ENCODE peak calls at places on chromosomes 7 and 10, in five cellular contexts. M is H1, W is fibroblast of lung, C is HCT116, V is neural progenitor cell. S is an unnamed sample.

GRCh38 chr7:93092757-93093370 is 24.9 kb downstream of the SAMD9 start:
- DNase-seq in M (no peak), W (peak; percentile 68), C (peak; percentile 21), V (peak; percentile 53), S (no peak)

GRCh38 chr10:124650820-124651401 is 93.3 kb downstream of the FAM53B start:
- DNase-seq in M (no peak), W (no peak), C (no peak), V (no peak), S (peak; percentile 83)

GRCh38 chr10:103510791-103511757 is 17.6 kb downstream of the NEURL1 start:
- DNase-seq in M (no peak), W (no peak), C (no peak), V (no peak), S (no peak)

GRCh38 chr10:102615361-102615760 is 28.9 kb upstream of the TRIM8 start:
- DNase-seq in M (peak; percentile 86), W (no peak), C (no peak), V (peak; percentile 64), S (peak; percentile 36)

GRCh38 chr7:101846006-101846405 is 28.6 kb downstream of the CUX1 start:
- DNase-seq in M (no peak), W (no peak), C (no peak), V (no peak), S (no peak)

GRCh38 chr10:63603709-63604445 is 82.7 kb downstream of the REEP3 start:
- DNase-seq in M (no peak), W (peak; percentile 84), C (no peak), V (no peak), S (no peak)

GRCh38 chr7:7795736-7796135 is 77.3 kb upstream of the RPA3 start:
- DNase-seq in M (no peak), W (peak; percentile 60), C (peak; percentile 23), V (no peak), S (no peak)

GRCh38 chr7:118054529-118054928 is 129.4 kb upstream of the LSM8 start:
- DNase-seq in M (no peak), W (no peak), C (no peak), V (no peak), S (no peak)

GRCh38 chr10:68153473-68154210 is 44.4 kb downstream of the MYPN start:
- DNase-seq in M (peak; percentile 50), W (peak; percentile 98), C (peak; percentile 90), V (no peak), S (no peak)

GRCh38 chr10:92813979-92814378 is 34.3 kb upstream of the EXOC6 start:
- DNase-seq in M (peak; percentile 14), W (no peak), C (no peak), V (no peak), S (no peak)

DNA sequence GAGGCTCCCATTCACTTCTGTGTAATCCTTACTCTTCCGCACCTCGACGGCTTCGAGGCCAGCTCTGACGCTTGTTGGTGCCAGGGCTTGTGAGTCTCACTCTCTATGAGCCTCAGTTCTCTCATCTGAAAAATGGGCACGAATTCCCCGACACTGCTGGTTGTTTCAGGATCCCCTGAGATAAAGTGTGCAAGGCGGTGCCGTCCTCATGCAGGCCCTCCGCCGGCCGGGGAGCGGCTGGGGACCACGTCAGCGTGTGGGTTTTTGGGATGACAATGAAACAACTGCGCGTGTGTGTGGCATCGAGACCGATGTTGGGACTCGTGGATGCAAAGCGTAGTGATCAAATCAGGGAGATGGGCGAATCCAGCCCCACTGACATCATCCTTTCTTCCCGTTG is 75.6 kb downstream of the FOXL3 start:
- DNase-seq in M (no peak), W (no peak), C (no peak), V (no peak), S (no peak)
- H2AFZ ChIP-seq in M (no peak overlapping the region), W (no peak overlapping the region), C (no peak overlapping the region), V (no peak overlapping the region), S (no peak overlapping the region)

GRCh38 chr10:117535752-117536358 is 6.7 kb upstream of the EMX2 start:
- DNase-seq in M (no peak), W (no peak), C (no peak), V (peak; percentile 57), S (no peak)

GRCh38 chr10:117535045-117535751 is 7.3 kb upstream of the EMX2 start:
- DNase-seq in M (peak; percentile 73), W (no peak), C (no peak), V (peak; percentile 72), S (no peak)

GRCh38 chr10:117536862-117537435 is 5.6 kb upstream of the EMX2 start:
- DNase-seq in M (peak; percentile 77), W (no peak), C (no peak), V (peak; percentile 75), S (no peak)

GRCh38 chr10:117537436-117537903 is 5.1 kb upstream of the EMX2 start:
- DNase-seq in M (no peak), W (peak; percentile 18), C (no peak), V (peak; percentile 83), S (no peak)

DNA sequence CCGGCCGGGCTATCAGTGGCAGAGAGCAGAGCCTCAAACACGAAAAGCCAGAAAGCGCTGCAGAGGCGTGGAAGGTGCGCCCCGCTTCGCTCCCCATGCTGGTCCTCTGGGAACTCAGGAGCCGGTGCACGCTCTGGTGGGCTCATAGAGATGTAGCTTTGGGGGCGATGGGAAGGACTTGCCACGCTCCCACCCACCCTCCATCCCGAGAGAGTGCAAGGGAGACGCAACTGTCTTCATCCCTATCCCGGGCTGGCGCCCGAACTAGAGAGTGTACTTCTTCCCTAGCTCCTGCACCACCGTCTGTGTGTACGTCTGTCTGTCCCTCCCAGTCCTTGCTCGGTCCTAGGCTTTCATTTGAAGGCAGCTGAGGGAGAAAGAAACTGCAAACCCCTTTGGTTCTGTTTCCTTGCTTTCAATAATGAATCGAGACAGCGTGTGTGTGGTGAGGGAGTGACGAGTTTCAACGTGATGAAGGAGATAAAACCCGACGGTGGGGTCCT is 6.1 kb upstream of the EMX2 start:
- DNase-seq in M (no peak), W (no peak), C (no peak), V (no peak), S (no peak)
- TF ChIP-seq EZH2 in M (peak; percentile 94), W (peak; percentile 57), C (no peak), V (peak; percentile 89), S (no peak)

GRCh38 chr7:21548491-21548890 is 5.7 kb downstream of the DNAH11 start:
- DNase-seq in M (no peak), W (no peak), C (no peak), V (no peak), S (no peak)

GRCh38 chr7:21544303-21544656 is 1.4 kb downstream of the DNAH11 start:
- DNase-seq in M (no peak), W (no peak), C (no peak), V (no peak), S (no peak)

GRCh38 chr7:21542891-21543527 is at the start of gene DNAH11:
- DNase-seq in M (peak; percentile 88), W (peak; percentile 35), C (no peak), V (peak; percentile 84), S (no peak)

GRCh38 chr7:21547511-21547910 is 4.7 kb downstream of the DNAH11 start:
- DNase-seq in M (no peak), W (peak; percentile 35), C (no peak), V (no peak), S (no peak)

GRCh38 chr7:21543528-21544302 is 876 bp downstream of the DNAH11 start:
- DNase-seq in M (no peak), W (peak; percentile 31), C (no peak), V (peak; percentile 29), S (no peak)
- H3K4me3 ChIP-seq in M (peak overlapping the region; percentile 66), W (peak overlapping the region; percentile 53), C (no peak overlapping the region), V (peak overlapping the region; percentile 56), S (no peak overlapping the region)

DNA sequence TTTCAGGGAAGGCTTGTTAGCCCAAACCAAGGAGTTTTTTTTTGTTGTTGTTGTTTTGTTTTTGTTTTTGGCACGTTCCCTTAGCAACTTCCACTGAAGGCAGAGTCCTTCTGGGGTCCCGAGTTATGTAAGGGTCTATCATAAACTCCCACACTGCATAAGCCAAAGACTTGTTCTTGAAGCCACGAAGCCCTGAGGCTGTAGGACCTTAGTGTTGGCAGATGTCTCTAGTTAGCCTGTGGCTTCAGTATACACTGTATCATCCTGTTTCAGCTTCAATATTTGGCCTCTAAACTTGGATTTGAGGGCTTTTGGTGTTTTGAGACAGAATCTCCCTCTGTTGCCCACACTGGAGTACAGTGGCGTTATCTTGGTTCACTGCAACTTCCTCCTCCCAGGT is 13.6 kb downstream of the KPNA7 start:
- DNase-seq in M (no peak), W (no peak), C (no peak), V (no peak), S (no peak)
- H2AFZ ChIP-seq in M (no peak overlapping the region), W (no peak overlapping the region), C (no peak overlapping the region), V (no peak overlapping the region), S (no peak overlapping the region)

GRCh38 chr7:22082553-22082885 is 136.8 kb upstream of the CDCA7L start:
- DNase-seq in M (no peak), W (no peak), C (no peak), V (no peak), S (no peak)

GRCh38 chr7:22087861-22088260 is 142.2 kb upstream of the CDCA7L start:
- DNase-seq in M (no peak), W (no peak), C (no peak), V (no peak), S (no peak)

GRCh38 chr7:22083711-22084289 is 138.1 kb upstream of the CDCA7L start:
- DNase-seq in M (no peak), W (peak; percentile 18), C (no peak), V (no peak), S (no peak)

DNA sequence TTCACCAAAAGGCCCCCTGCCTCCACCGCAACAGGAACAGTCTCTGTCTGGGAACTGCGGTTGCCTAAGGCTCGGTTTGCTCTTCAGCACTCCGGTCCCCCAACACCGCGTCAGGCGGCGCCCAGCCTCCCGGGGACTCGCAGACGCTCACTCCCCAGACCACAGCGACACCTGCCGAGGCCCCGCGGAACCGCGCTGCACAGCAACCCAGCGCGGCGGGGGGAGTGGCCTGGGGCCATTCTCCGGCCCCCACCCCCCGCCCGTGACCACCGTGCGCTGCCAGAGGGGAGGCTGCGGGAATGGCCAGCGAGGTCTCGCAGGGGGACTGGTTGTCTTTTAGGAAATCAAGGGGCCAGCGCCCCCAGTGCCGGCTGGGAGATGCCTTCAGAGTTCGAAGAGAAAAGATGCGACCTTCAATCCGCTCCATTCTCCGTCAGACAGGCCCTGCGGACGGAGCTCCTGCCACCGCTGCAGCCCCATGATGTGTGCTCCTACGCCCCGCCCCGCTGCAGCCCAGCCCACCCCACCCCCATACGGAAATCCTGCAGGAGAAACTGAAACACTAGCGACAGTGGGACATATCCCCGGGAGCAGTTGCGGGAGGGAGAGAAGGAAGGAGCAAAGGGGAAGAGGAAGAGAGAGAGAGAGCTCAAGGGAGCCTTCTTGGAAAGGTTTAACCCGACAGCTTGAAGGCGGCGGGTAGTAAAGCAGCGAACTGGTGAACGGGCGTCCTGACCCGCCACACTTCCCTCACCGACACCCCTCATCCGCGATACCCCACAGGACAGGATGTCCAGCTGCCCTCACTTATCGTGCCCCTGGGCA is 137.4 kb upstream of the CDCA7L start:
- DNase-seq in M (peak; percentile 100), W (peak; percentile 72), C (peak; percentile 53), V (peak; percentile 94), S (peak; percentile 82)
- TF ChIP-seq EZH2 in M (no peak), W (no peak), C (no peak), V (peak; percentile 46), S (peak; percentile 62)